ENCODE peak calls at places on chromosome 10, in five cellular contexts. One of them, this sample, is unnamed. For H3K4me1 and H3K9me3, the result is how much of the 10 kb centered on the place peaks cover.

GRCh38 chr10:89466599-89467035 is 52.2 kb downstream of the IFIT5 start:
- DNase-seq in PC-3: peak
- DNase-seq in CD8-positive, alpha-beta memory T cell: no peak
- DNase-seq in body of pancreas: peak
- DNase-seq in cardiac muscle cell: peak
- DNase-seq in this sample: no peak

GRCh38 chr10:100510533-100511308 is 8.9 kb downstream of the SEC31B start:
- DNase-seq in PC-3: peak
- DNase-seq in CD8-positive, alpha-beta memory T cell: peak
- DNase-seq in body of pancreas: peak
- DNase-seq in cardiac muscle cell: no peak
- DNase-seq in this sample: peak

GRCh38 chr10:128016423-128017060 is 109.6 kb downstream of the PTPRE start:
- DNase-seq in PC-3: no peak
- DNase-seq in CD8-positive, alpha-beta memory T cell: no peak
- DNase-seq in body of pancreas: no peak
- DNase-seq in cardiac muscle cell: no peak
- DNase-seq in this sample: no peak

GRCh38 chr10:53700227-53700626 is 927.6 kb upstream of the MBL2 start:
- DNase-seq in PC-3: no peak
- DNase-seq in CD8-positive, alpha-beta memory T cell: no peak
- DNase-seq in body of pancreas: no peak
- DNase-seq in cardiac muscle cell: no peak
- DNase-seq in this sample: no peak

GRCh38 chr10:6145414-6145978 is 56.7 kb downstream of the RBM17 start:
- DNase-seq in PC-3: no peak
- DNase-seq in CD8-positive, alpha-beta memory T cell: peak
- DNase-seq in body of pancreas: no peak
- DNase-seq in cardiac muscle cell: peak
- DNase-seq in this sample: no peak

GRCh38 chr10:103445767-103446567 is 6.2 kb downstream of the CALHM2 start:
- DNase-seq in PC-3: no peak
- DNase-seq in CD8-positive, alpha-beta memory T cell: peak
- DNase-seq in body of pancreas: peak
- DNase-seq in cardiac muscle cell: no peak
- DNase-seq in this sample: no peak

GRCh38 chr10:103273026-103273425 is 3.9 kb upstream of the INA start:
- DNase-seq in PC-3: peak
- DNase-seq in CD8-positive, alpha-beta memory T cell: no peak
- DNase-seq in body of pancreas: no peak
- DNase-seq in cardiac muscle cell: no peak
- DNase-seq in this sample: no peak

GRCh38 chr10:3095373-3096139 is 28.2 kb downstream of the PFKP start:
- DNase-seq in PC-3: peak
- DNase-seq in CD8-positive, alpha-beta memory T cell: peak
- DNase-seq in body of pancreas: no peak
- DNase-seq in cardiac muscle cell: no peak
- DNase-seq in this sample: peak

GRCh38 chr10:79275431-79275851 is 71.8 kb upstream of the PPIF start:
- DNase-seq in PC-3: no peak
- DNase-seq in CD8-positive, alpha-beta memory T cell: no peak
- DNase-seq in body of pancreas: peak
- DNase-seq in cardiac muscle cell: no peak
- DNase-seq in this sample: no peak

GRCh38 chr10:76352300-76352699 is 920.9 kb downstream of the LRMDA start:
- DNase-seq in PC-3: peak
- DNase-seq in CD8-positive, alpha-beta memory T cell: no peak
- DNase-seq in body of pancreas: no peak
- DNase-seq in cardiac muscle cell: no peak
- DNase-seq in this sample: no peak

GRCh38 chr10:113121153-113121552 is 171.1 kb downstream of the TCF7L2 start:
- DNase-seq in PC-3: no peak
- DNase-seq in CD8-positive, alpha-beta memory T cell: no peak
- DNase-seq in body of pancreas: no peak
- DNase-seq in cardiac muscle cell: no peak
- DNase-seq in this sample: no peak

GRCh38 chr10:122966879-122967278 is 12.9 kb upstream of the C10orf88 start:
- DNase-seq in PC-3: no peak
- DNase-seq in CD8-positive, alpha-beta memory T cell: no peak
- DNase-seq in body of pancreas: no peak
- DNase-seq in cardiac muscle cell: no peak
- DNase-seq in this sample: no peak

GRCh38 chr10:8534089-8534488 is 479.6 kb downstream of the GATA3 start:
- DNase-seq in PC-3: no peak
- DNase-seq in CD8-positive, alpha-beta memory T cell: no peak
- DNase-seq in body of pancreas: no peak
- DNase-seq in cardiac muscle cell: no peak
- DNase-seq in this sample: no peak

GRCh38 chr10:59073456-59074053 is 102.9 kb upstream of the PHYHIPL start:
- DNase-seq in PC-3: no peak
- DNase-seq in CD8-positive, alpha-beta memory T cell: no peak
- DNase-seq in body of pancreas: peak
- DNase-seq in cardiac muscle cell: no peak
- DNase-seq in this sample: no peak

GRCh38 chr10:73044378-73045285 is 52.0 kb downstream of the P4HA1 start:
- DNase-seq in PC-3: peak
- DNase-seq in CD8-positive, alpha-beta memory T cell: no peak
- DNase-seq in body of pancreas: no peak
- DNase-seq in cardiac muscle cell: no peak
- DNase-seq in this sample: no peak

GRCh38 chr10:52539463-52539862 is 225.4 kb downstream of the DKK1 start:
- DNase-seq in PC-3: peak
- DNase-seq in CD8-positive, alpha-beta memory T cell: no peak
- DNase-seq in body of pancreas: no peak
- DNase-seq in cardiac muscle cell: no peak
- DNase-seq in this sample: no peak

GRCh38 chr10:12806228-12807095 is 195.1 kb downstream of the CCDC3 start:
- DNase-seq in PC-3: no peak
- DNase-seq in CD8-positive, alpha-beta memory T cell: no peak
- DNase-seq in body of pancreas: no peak
- DNase-seq in cardiac muscle cell: no peak
- DNase-seq in this sample: no peak

GRCh38 chr10:380313-380955 is 245.2 kb downstream of the ZMYND11 start:
- DNase-seq in PC-3: no peak
- DNase-seq in CD8-positive, alpha-beta memory T cell: no peak
- DNase-seq in body of pancreas: no peak
- DNase-seq in cardiac muscle cell: no peak
- DNase-seq in this sample: no peak

GRCh38 chr10:23106508-23106907 is 11.1 kb downstream of the MSRB2 start:
- DNase-seq in PC-3: no peak
- DNase-seq in CD8-positive, alpha-beta memory T cell: no peak
- DNase-seq in body of pancreas: no peak
- DNase-seq in cardiac muscle cell: no peak
- DNase-seq in this sample: no peak

GRCh38 chr10:8444630-8445029 is 390.1 kb downstream of the GATA3 start:
- DNase-seq in PC-3: peak
- DNase-seq in CD8-positive, alpha-beta memory T cell: peak
- DNase-seq in body of pancreas: no peak
- DNase-seq in cardiac muscle cell: peak
- DNase-seq in this sample: peak

GRCh38 chr10:78763651-78764395 is 304.9 kb upstream of the ZMIZ1 start:
- DNase-seq in PC-3: no peak
- DNase-seq in CD8-positive, alpha-beta memory T cell: no peak
- DNase-seq in body of pancreas: no peak
- DNase-seq in cardiac muscle cell: no peak
- DNase-seq in this sample: no peak

DNA sequence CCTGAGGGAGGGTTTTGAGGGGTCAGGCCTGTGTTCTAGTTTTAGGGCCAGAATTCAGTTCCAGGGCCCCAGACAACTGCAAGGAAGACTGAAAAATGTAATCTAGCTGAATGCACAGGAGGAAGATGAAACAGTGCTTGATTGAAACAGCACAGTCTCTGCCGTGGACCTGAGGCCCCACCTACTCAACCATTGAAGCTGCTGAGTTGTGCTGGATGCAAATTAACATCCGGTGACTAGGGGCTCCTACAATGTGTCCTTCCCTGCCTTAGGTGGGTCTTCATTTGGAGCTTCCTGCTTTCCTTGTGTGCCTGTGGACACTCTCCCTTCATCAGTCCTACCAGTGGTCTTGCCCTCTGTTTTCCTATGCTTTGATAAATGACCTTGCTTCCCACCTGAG is 5.7 kb downstream of the GLRX3 start:
- DNase-seq in PC-3: no peak
- DNase-seq in CD8-positive, alpha-beta memory T cell: no peak
- DNase-seq in body of pancreas: no peak
- DNase-seq in cardiac muscle cell: no peak
- DNase-seq in this sample: no peak
- H3K4me1 ChIP-seq in PC-3: under half
- H3K4me1 ChIP-seq in CD8-positive, alpha-beta memory T cell: under half
- H3K4me1 ChIP-seq in body of pancreas: half or more
- H3K4me1 ChIP-seq in cardiac muscle cell: under half
- H3K4me1 ChIP-seq in this sample: half or more

GRCh38 chr10:86192686-86193085 is 173.9 kb downstream of the GRID1 start:
- DNase-seq in PC-3: no peak
- DNase-seq in CD8-positive, alpha-beta memory T cell: no peak
- DNase-seq in body of pancreas: no peak
- DNase-seq in cardiac muscle cell: no peak
- DNase-seq in this sample: no peak

GRCh38 chr10:86197166-86197790 is 169.3 kb downstream of the GRID1 start:
- DNase-seq in PC-3: no peak
- DNase-seq in CD8-positive, alpha-beta memory T cell: no peak
- DNase-seq in body of pancreas: no peak
- DNase-seq in cardiac muscle cell: no peak
- DNase-seq in this sample: no peak

GRCh38 chr10:86198271-86198670 is 168.3 kb downstream of the GRID1 start:
- DNase-seq in PC-3: no peak
- DNase-seq in CD8-positive, alpha-beta memory T cell: no peak
- DNase-seq in body of pancreas: no peak
- DNase-seq in cardiac muscle cell: no peak
- DNase-seq in this sample: no peak

GRCh38 chr10:86194684-86195083 is 171.9 kb downstream of the GRID1 start:
- DNase-seq in PC-3: no peak
- DNase-seq in CD8-positive, alpha-beta memory T cell: no peak
- DNase-seq in body of pancreas: no peak
- DNase-seq in cardiac muscle cell: no peak
- DNase-seq in this sample: no peak

DNA sequence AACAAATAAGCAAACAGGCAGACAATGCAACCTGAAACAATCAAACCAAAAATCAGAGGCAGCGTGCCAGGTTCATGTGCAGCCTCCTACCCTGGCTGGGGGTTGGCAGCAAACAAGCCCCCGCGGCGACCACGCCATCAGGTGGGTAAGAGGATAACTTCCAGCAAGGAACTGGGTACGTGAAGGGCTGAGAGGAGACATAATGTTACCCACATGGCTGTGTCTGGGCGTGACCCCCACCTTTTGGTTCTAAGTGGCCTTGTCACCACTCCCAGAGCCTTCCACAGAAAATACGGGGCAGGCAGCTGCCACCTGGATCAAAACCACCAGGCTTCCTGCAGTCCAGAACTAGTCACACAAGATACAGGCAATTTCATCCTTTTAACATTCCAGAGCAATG is 171.1 kb downstream of the GRID1 start:
- DNase-seq in PC-3: no peak
- DNase-seq in CD8-positive, alpha-beta memory T cell: no peak
- DNase-seq in body of pancreas: no peak
- DNase-seq in cardiac muscle cell: no peak
- DNase-seq in this sample: no peak
- H3K27ac ChIP-seq in PC-3: no peak
- H3K27ac ChIP-seq in CD8-positive, alpha-beta memory T cell: no peak
- H3K27ac ChIP-seq in body of pancreas: no peak
- H3K27ac ChIP-seq in cardiac muscle cell: no peak
- H3K27ac ChIP-seq in this sample: no peak

GRCh38 chr10:43524434-43525247 is 49.8 kb downstream of the ZNF239 start:
- DNase-seq in PC-3: no peak
- DNase-seq in CD8-positive, alpha-beta memory T cell: no peak
- DNase-seq in body of pancreas: no peak
- DNase-seq in cardiac muscle cell: no peak
- DNase-seq in this sample: no peak
- H3K9me3 ChIP-seq in PC-3: half or more
- H3K9me3 ChIP-seq in CD8-positive, alpha-beta memory T cell: under half
- H3K9me3 ChIP-seq in body of pancreas: under half
- H3K9me3 ChIP-seq in cardiac muscle cell: under half
- H3K9me3 ChIP-seq in this sample: under half

DNA sequence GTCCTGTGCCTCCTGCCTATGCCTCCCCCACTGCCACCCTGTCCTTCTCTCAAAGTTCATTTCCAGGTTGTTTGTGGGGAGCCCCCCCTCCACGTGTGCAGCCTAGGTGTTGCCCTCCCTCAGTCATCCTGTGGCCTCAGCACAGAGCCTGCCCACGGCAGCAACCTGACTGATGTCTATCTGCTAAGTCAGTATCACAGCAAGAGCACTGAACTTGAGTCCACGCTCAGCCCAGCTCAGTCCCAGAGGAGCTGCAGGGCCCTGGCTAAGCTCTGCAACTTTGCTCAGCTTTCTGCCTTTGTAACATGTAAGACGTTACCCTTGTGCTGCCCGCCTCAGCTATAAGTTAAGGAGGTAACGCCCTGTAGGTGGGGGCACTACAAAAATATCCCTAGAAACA is 28.7 kb downstream of the FAM53B start:
- DNase-seq in PC-3: no peak
- DNase-seq in CD8-positive, alpha-beta memory T cell: peak
- DNase-seq in body of pancreas: no peak
- DNase-seq in cardiac muscle cell: no peak
- DNase-seq in this sample: no peak
- H3K4me1 ChIP-seq in PC-3: under half
- H3K4me1 ChIP-seq in CD8-positive, alpha-beta memory T cell: half or more
- H3K4me1 ChIP-seq in body of pancreas: under half
- H3K4me1 ChIP-seq in cardiac muscle cell: under half
- H3K4me1 ChIP-seq in this sample: half or more

GRCh38 chr10:132413226-132414205 is 16.5 kb downstream of the PWWP2B start:
- DNase-seq in PC-3: no peak
- DNase-seq in CD8-positive, alpha-beta memory T cell: no peak
- DNase-seq in body of pancreas: peak
- DNase-seq in cardiac muscle cell: no peak
- DNase-seq in this sample: no peak
- H3K27ac ChIP-seq in PC-3: no peak
- H3K27ac ChIP-seq in CD8-positive, alpha-beta memory T cell: no peak
- H3K27ac ChIP-seq in body of pancreas: peak
- H3K27ac ChIP-seq in cardiac muscle cell: peak
- H3K27ac ChIP-seq in this sample: no peak

GRCh38 chr10:117261501-117261900 is 20.6 kb downstream of the SLC18A2 start:
- DNase-seq in PC-3: no peak
- DNase-seq in CD8-positive, alpha-beta memory T cell: no peak
- DNase-seq in body of pancreas: no peak
- DNase-seq in cardiac muscle cell: no peak
- DNase-seq in this sample: no peak

GRCh38 chr10:117264776-117265175 is 23.9 kb downstream of the SLC18A2 start:
- DNase-seq in PC-3: no peak
- DNase-seq in CD8-positive, alpha-beta memory T cell: no peak
- DNase-seq in body of pancreas: peak
- DNase-seq in cardiac muscle cell: no peak
- DNase-seq in this sample: no peak

GRCh38 chr10:117260094-117260493 is 19.2 kb downstream of the SLC18A2 start:
- DNase-seq in PC-3: no peak
- DNase-seq in CD8-positive, alpha-beta memory T cell: no peak
- DNase-seq in body of pancreas: no peak
- DNase-seq in cardiac muscle cell: peak
- DNase-seq in this sample: no peak

GRCh38 chr10:117259279-117259678 is 18.4 kb downstream of the SLC18A2 start:
- DNase-seq in PC-3: no peak
- DNase-seq in CD8-positive, alpha-beta memory T cell: no peak
- DNase-seq in body of pancreas: no peak
- DNase-seq in cardiac muscle cell: no peak
- DNase-seq in this sample: no peak

GRCh38 chr10:117262296-117263293 is 21.7 kb downstream of the SLC18A2 start:
- DNase-seq in PC-3: peak
- DNase-seq in CD8-positive, alpha-beta memory T cell: no peak
- DNase-seq in body of pancreas: no peak
- DNase-seq in cardiac muscle cell: no peak
- DNase-seq in this sample: no peak
- H3K9me3 ChIP-seq in PC-3: under half
- H3K9me3 ChIP-seq in CD8-positive, alpha-beta memory T cell: under half
- H3K9me3 ChIP-seq in body of pancreas: under half
- H3K9me3 ChIP-seq in cardiac muscle cell: under half
- H3K9me3 ChIP-seq in this sample: under half

GRCh38 chr10:87927091-87927490 is 63.7 kb downstream of the PTEN start:
- DNase-seq in PC-3: no peak
- DNase-seq in CD8-positive, alpha-beta memory T cell: no peak
- DNase-seq in body of pancreas: no peak
- DNase-seq in cardiac muscle cell: no peak
- DNase-seq in this sample: no peak
- H3K4me1 ChIP-seq in PC-3: under half
- H3K4me1 ChIP-seq in CD8-positive, alpha-beta memory T cell: half or more
- H3K4me1 ChIP-seq in body of pancreas: half or more
- H3K4me1 ChIP-seq in cardiac muscle cell: under half
- H3K4me1 ChIP-seq in this sample: half or more